ENCODE peak calls at places on chromosomes 5 and 9, in ten cellular contexts. M, D, E, X, N, L, G, W, I and T are unnamed samples.
A peak's percentile ranks its signal among the peaks of the same experiment; 100 is the strongest.

GRCh38 chr9:111041902-111042301 is 3.6 kb upstream of the LPAR1 start:
- DNase-seq in M (no peak), L (no peak), I (no peak), D (no peak), X (no peak), W (peak; percentile 14), N (no peak), G (no peak), E (no peak), T (no peak)

GRCh38 chr9:98983295-98984268 is 39.9 kb downstream of the COL15A1 start:
- DNase-seq in E (no peak), W (peak; percentile 61), L (no peak), N (no peak), D (no peak), I (no peak), M (no peak), G (no peak), X (no peak), T (no peak)

GRCh38 chr9:76369583-76369982 is 24.6 kb downstream of the RFK start:
- DNase-seq in E (peak; percentile 76), D (no peak), M (no peak), N (peak; percentile 85), L (no peak), X (peak; percentile 25), I (peak; percentile 80), W (peak; percentile 65), G (peak; percentile 31), T (no peak)

GRCh38 chr5:78511116-78511906 is 137.3 kb downstream of the LHFPL2 start:
- DNase-seq in N (no peak), G (no peak), E (no peak), L (no peak), X (no peak), M (no peak), I (no peak), D (peak; percentile 63), W (no peak), T (no peak)

GRCh38 chr5:138542956-138543729 is at the start of gene ETF1:
- DNase-seq in N (peak; percentile 100), W (peak; percentile 100), G (peak; percentile 100), D (peak; percentile 100), E (peak; percentile 100), L (peak; percentile 96), I (peak; percentile 100), M (peak; percentile 99), X (peak; percentile 100), T (peak; percentile 99)

GRCh38 chr5:66436721-66437120 is 159.5 kb upstream of the MAST4 start:
- DNase-seq in G (no peak), D (no peak), L (no peak), N (no peak), W (no peak), E (no peak), I (no peak), X (no peak), M (no peak), T (no peak)

GRCh38 chr5:132237670-132238069 is 10.0 kb upstream of the P4HA2 start:
- DNase-seq in M (no peak), L (no peak), X (no peak), N (no peak), I (no peak), W (no peak), D (no peak), E (no peak), G (no peak), T (no peak)

GRCh38 chr5:180649297-180650039 is at the start of gene FLT4:
- DNase-seq in E (no peak), N (no peak), X (no peak), G (no peak), M (no peak), L (peak; percentile 23), D (no peak), W (no peak), I (no peak), T (no peak)

GRCh38 chr9:106963684-106964083 is 100.7 kb downstream of the ZNF462 start:
- DNase-seq in W (no peak), L (no peak), D (no peak), M (no peak), N (no peak), X (no peak), G (no peak), E (no peak), I (no peak), T (no peak)

GRCh38 chr9:137244486-137245449 is 3.7 kb downstream of the TUBB4B start:
- DNase-seq in X (no peak), G (no peak), L (no peak), I (no peak), N (no peak), D (no peak), M (no peak), W (no peak), E (no peak), T (no peak)

GRCh38 chr5:157335534-157336422 is 69.9 kb downstream of the CYFIP2 start:
- DNase-seq in D (no peak), M (no peak), X (no peak), E (no peak), L (no peak), N (no peak), I (no peak), G (no peak), W (no peak), T (no peak)

GRCh38 chr5:130797303-130797702 is 367.8 kb downstream of the HINT1 start:
- DNase-seq in D (no peak), N (no peak), M (no peak), G (no peak), W (no peak), I (no peak), X (no peak), E (no peak), L (no peak), T (no peak)

GRCh38 chr5:130796902-130797301 is 368.2 kb downstream of the HINT1 start:
- DNase-seq in L (no peak), G (no peak), W (no peak), M (no peak), D (no peak), X (no peak), N (no peak), E (no peak), I (no peak), T (no peak)

GRCh38 chr5:130799015-130799414 is 366.0 kb downstream of the HINT1 start:
- DNase-seq in N (no peak), W (no peak), M (no peak), I (no peak), E (no peak), X (no peak), G (no peak), D (no peak), L (no peak), T (no peak)

GRCh38 chr5:130795037-130795436 is 370.0 kb downstream of the HINT1 start:
- DNase-seq in D (no peak), I (no peak), L (no peak), M (no peak), E (no peak), N (no peak), X (no peak), W (peak; percentile 89), G (no peak), T (no peak)

GRCh38 chr5:130796032-130796431 is 369.0 kb downstream of the HINT1 start:
- DNase-seq in I (no peak), N (no peak), D (no peak), M (no peak), G (no peak), W (peak; percentile 27), L (no peak), X (no peak), E (no peak), T (no peak)
- H3K4me3 ChIP-seq in I (no peak overlapping the region), N (no peak overlapping the region), D (no peak overlapping the region), M (no peak overlapping the region), G (no peak overlapping the region), W (no peak overlapping the region), L (no peak overlapping the region), X (no peak overlapping the region), E (no peak overlapping the region), T (no peak overlapping the region)

DNA sequence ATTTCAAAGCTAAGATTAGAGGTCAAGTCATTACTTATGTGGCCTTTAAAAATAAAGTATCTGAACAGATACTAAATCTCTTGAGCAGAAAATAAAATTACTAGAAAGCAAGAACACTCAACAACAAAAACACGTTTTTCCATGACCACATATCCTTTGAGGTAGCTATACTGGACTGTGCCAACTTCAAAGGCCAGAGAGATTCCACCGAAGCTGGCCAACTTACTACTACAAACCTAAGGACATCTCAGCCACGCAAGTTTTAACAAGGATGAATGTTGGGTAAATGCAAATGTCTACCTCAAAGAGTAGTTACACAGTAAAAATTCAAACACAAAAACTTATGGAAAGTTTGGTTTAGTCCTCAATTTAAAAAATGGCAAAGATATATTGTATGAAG is 18.9 kb downstream of the PFDN1 start:
- DNase-seq in M (no peak), G (no peak), N (no peak), D (no peak), L (no peak), W (no peak), X (no peak), I (no peak), E (no peak), T (no peak)
- H3K27ac ChIP-seq in M (no peak overlapping the region), G (no peak overlapping the region), N (no peak overlapping the region), D (no peak overlapping the region), L (no peak overlapping the region), W (no peak overlapping the region), X (peak overlapping the region; percentile 30), I (no peak overlapping the region), E (no peak overlapping the region), T (no peak overlapping the region)

DNA sequence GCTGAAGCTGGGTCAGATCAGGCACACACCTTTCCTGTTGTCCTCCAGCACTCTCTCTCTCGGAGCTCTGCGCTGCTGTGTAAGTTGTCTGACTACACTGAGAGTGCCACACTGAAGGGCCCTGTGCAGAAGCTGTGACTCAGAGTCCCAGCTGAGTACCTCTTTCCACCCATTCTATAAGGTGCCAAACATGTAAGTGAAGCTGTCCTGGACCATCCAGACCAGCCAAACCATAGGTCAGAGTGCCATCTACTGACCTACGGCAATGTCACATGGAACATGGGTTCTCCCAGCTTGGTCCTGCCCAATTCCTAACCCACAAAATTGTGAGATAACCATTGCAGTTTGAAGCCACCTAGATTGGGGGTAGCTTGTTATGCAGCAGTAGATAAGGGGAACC is 68.2 kb downstream of the ADCY2 start:
- DNase-seq in L (no peak), M (no peak), D (no peak), X (no peak), E (no peak), W (no peak), N (no peak), G (no peak), I (no peak), T (no peak)
- TF ChIP-seq CTCF in L (no peak), M (peak; percentile 4), D (no peak), X (no peak), E (no peak), W (no peak), N (no peak), G (no peak), I (no peak), T (no peak)

DNA sequence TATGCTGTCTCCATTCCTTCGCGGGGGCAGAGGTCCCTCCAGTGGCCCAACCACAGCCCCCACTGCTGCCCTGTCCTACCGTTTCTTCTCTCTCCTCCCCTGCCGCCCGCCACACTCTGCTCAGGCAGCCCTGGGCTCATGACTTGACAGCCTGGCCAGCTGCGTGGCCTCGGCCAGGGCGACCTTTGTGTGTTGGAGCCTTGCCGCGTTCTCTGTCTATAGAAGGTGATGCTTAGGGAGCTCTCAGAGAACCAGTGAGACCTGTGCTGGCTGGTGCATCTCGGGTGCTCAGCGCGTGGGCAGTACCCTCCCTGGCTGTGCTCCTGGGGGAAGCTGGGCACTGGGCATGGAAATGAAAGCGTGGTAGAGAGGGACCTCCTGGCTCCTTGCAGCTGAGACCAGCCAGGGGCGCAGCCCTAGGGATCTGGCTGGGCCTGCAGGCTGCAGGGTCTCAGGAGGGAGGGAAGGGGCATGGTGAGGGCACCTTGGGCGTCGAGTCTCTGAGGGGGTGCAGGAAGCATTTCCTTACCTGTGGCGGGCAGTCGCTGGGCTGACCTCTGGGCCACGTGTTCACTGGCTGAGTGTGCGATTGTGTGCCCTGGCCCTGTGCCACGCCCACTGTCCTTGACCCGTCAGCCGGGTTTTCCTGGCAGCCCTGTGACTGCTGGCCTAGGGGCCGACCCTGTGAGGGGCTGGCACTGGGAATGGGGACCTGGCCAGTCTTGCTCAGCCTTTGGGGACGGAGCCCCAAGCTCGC is 50.3 kb downstream of the RXRA start:
- DNase-seq in L (no peak), M (no peak), W (no peak), G (no peak), N (no peak), E (no peak), D (no peak), I (peak; percentile 38), X (no peak), T (no peak)
- H3K4me3 ChIP-seq in L (no peak overlapping the region), M (no peak overlapping the region), W (no peak overlapping the region), G (no peak overlapping the region), N (peak overlapping the region; percentile 25), E (no peak overlapping the region), D (peak overlapping the region; percentile 40), I (no peak overlapping the region), X (no peak overlapping the region), T (no peak overlapping the region)